ENCODE peak calls at places on chromosome 9, in six cellular contexts. One of them, this sample, is unnamed.

GRCh38 chr9:118896356-118897000 is 472.8 kb downstream of the BRINP1 start:
- DNase-seq in breast epithelium: no peak
- DNase-seq in uterus: no peak
- DNase-seq in cardiac muscle cell: peak
- DNase-seq in cardiac fibroblast: no peak
- DNase-seq in RWPE1: no peak
- DNase-seq in this sample: no peak

GRCh38 chr9:136578620-136578914 is 32.7 kb upstream of the NOTCH1 start:
- DNase-seq in cardiac fibroblast: no peak
- DNase-seq in cardiac muscle cell: no peak
- DNase-seq in uterus: no peak
- DNase-seq in breast epithelium: no peak
- DNase-seq in RWPE1: no peak
- DNase-seq in this sample: no peak

GRCh38 chr9:84604223-84604622 is 65.3 kb upstream of the NTRK2 start:
- DNase-seq in RWPE1: no peak
- DNase-seq in uterus: no peak
- DNase-seq in breast epithelium: no peak
- DNase-seq in cardiac muscle cell: no peak
- DNase-seq in cardiac fibroblast: no peak
- DNase-seq in this sample: no peak

GRCh38 chr9:83403864-83404263 is 134.3 kb downstream of the FRMD3 start:
- DNase-seq in RWPE1: no peak
- DNase-seq in cardiac fibroblast: peak
- DNase-seq in breast epithelium: no peak
- DNase-seq in uterus: no peak
- DNase-seq in cardiac muscle cell: peak
- DNase-seq in this sample: no peak

GRCh38 chr9:120970249-120970648 is 43.7 kb upstream of the TRAF1 start:
- DNase-seq in cardiac fibroblast: no peak
- DNase-seq in breast epithelium: no peak
- DNase-seq in uterus: no peak
- DNase-seq in RWPE1: no peak
- DNase-seq in cardiac muscle cell: no peak
- DNase-seq in this sample: no peak

GRCh38 chr9:4904322-4905134 is 80.5 kb upstream of the JAK2 start:
- DNase-seq in breast epithelium: no peak
- DNase-seq in RWPE1: no peak
- DNase-seq in cardiac muscle cell: no peak
- DNase-seq in uterus: no peak
- DNase-seq in cardiac fibroblast: peak
- DNase-seq in this sample: no peak

GRCh38 chr9:18606831-18607230 is 132.9 kb downstream of the ADAMTSL1 start:
- DNase-seq in cardiac muscle cell: no peak
- DNase-seq in cardiac fibroblast: peak
- DNase-seq in breast epithelium: no peak
- DNase-seq in RWPE1: no peak
- DNase-seq in uterus: no peak
- DNase-seq in this sample: no peak

GRCh38 chr9:97518909-97519307 is 17.4 kb downstream of the TMOD1 start:
- DNase-seq in RWPE1: peak
- DNase-seq in cardiac muscle cell: no peak
- DNase-seq in breast epithelium: no peak
- DNase-seq in cardiac fibroblast: peak
- DNase-seq in uterus: peak
- DNase-seq in this sample: no peak

GRCh38 chr9:35682083-35682482 is 7.6 kb downstream of the TPM2 start:
- DNase-seq in RWPE1: no peak
- DNase-seq in breast epithelium: no peak
- DNase-seq in cardiac fibroblast: no peak
- DNase-seq in cardiac muscle cell: peak
- DNase-seq in uterus: no peak
- DNase-seq in this sample: no peak

GRCh38 chr9:101307041-101307440 is 77.8 kb downstream of the BAAT start:
- DNase-seq in cardiac fibroblast: no peak
- DNase-seq in breast epithelium: peak
- DNase-seq in cardiac muscle cell: no peak
- DNase-seq in RWPE1: no peak
- DNase-seq in uterus: no peak
- DNase-seq in this sample: no peak

GRCh38 chr9:120336021-120336752 is 243.8 kb downstream of the CDK5RAP2 start:
- DNase-seq in uterus: no peak
- DNase-seq in cardiac fibroblast: no peak
- DNase-seq in breast epithelium: no peak
- DNase-seq in cardiac muscle cell: no peak
- DNase-seq in RWPE1: no peak
- DNase-seq in this sample: no peak

GRCh38 chr9:72480931-72481330 is 40.5 kb upstream of the TMC1 start:
- DNase-seq in cardiac muscle cell: no peak
- DNase-seq in breast epithelium: no peak
- DNase-seq in uterus: no peak
- DNase-seq in RWPE1: no peak
- DNase-seq in cardiac fibroblast: peak
- DNase-seq in this sample: no peak

GRCh38 chr9:36833954-36834353 is 200.1 kb downstream of the PAX5 start:
- DNase-seq in cardiac fibroblast: no peak
- DNase-seq in RWPE1: no peak
- DNase-seq in breast epithelium: no peak
- DNase-seq in uterus: no peak
- DNase-seq in cardiac muscle cell: no peak
- DNase-seq in this sample: no peak

GRCh38 chr9:78515108-78515507 is 218.2 kb downstream of the PSAT1 start:
- DNase-seq in cardiac muscle cell: no peak
- DNase-seq in breast epithelium: no peak
- DNase-seq in uterus: no peak
- DNase-seq in RWPE1: no peak
- DNase-seq in cardiac fibroblast: no peak
- DNase-seq in this sample: no peak

GRCh38 chr9:81411961-81412360 is 277.4 kb downstream of the TLE1 start:
- DNase-seq in cardiac muscle cell: no peak
- DNase-seq in cardiac fibroblast: no peak
- DNase-seq in uterus: no peak
- DNase-seq in RWPE1: no peak
- DNase-seq in breast epithelium: no peak
- DNase-seq in this sample: no peak

GRCh38 chr9:71937898-71938297 is 26.5 kb downstream of the C9orf85 start:
- DNase-seq in cardiac muscle cell: no peak
- DNase-seq in uterus: no peak
- DNase-seq in cardiac fibroblast: no peak
- DNase-seq in RWPE1: no peak
- DNase-seq in breast epithelium: no peak
- DNase-seq in this sample: no peak

GRCh38 chr9:131530930-131531832 is at the start of gene UCK1:
- DNase-seq in RWPE1: peak
- DNase-seq in cardiac fibroblast: peak
- DNase-seq in breast epithelium: peak
- DNase-seq in uterus: peak
- DNase-seq in cardiac muscle cell: peak
- DNase-seq in this sample: peak

GRCh38 chr9:88653926-88654325 is 118.9 kb downstream of the NXNL2 start:
- DNase-seq in uterus: no peak
- DNase-seq in RWPE1: no peak
- DNase-seq in cardiac muscle cell: no peak
- DNase-seq in breast epithelium: no peak
- DNase-seq in cardiac fibroblast: peak
- DNase-seq in this sample: no peak

GRCh38 chr9:92608221-92609141 is 61.5 kb downstream of the IPPK start:
- DNase-seq in RWPE1: no peak
- DNase-seq in breast epithelium: no peak
- DNase-seq in uterus: no peak
- DNase-seq in cardiac muscle cell: no peak
- DNase-seq in cardiac fibroblast: peak
- DNase-seq in this sample: no peak

GRCh38 chr9:131500939-131501541 is 1.7 kb upstream of the POMT1 start:
- DNase-seq in cardiac fibroblast: peak
- DNase-seq in breast epithelium: no peak
- DNase-seq in cardiac muscle cell: no peak
- DNase-seq in RWPE1: peak
- DNase-seq in uterus: no peak
- DNase-seq in this sample: no peak

GRCh38 chr9:94772654-94773303 is 46.3 kb downstream of the AOPEP start:
- DNase-seq in breast epithelium: no peak
- DNase-seq in uterus: no peak
- DNase-seq in cardiac fibroblast: no peak
- DNase-seq in RWPE1: no peak
- DNase-seq in cardiac muscle cell: no peak
- DNase-seq in this sample: no peak

GRCh38 chr9:137722481-137722880 is 103.7 kb downstream of the EHMT1 start:
- DNase-seq in uterus: no peak
- DNase-seq in cardiac fibroblast: no peak
- DNase-seq in RWPE1: no peak
- DNase-seq in cardiac muscle cell: no peak
- DNase-seq in breast epithelium: no peak
- DNase-seq in this sample: no peak

DNA sequence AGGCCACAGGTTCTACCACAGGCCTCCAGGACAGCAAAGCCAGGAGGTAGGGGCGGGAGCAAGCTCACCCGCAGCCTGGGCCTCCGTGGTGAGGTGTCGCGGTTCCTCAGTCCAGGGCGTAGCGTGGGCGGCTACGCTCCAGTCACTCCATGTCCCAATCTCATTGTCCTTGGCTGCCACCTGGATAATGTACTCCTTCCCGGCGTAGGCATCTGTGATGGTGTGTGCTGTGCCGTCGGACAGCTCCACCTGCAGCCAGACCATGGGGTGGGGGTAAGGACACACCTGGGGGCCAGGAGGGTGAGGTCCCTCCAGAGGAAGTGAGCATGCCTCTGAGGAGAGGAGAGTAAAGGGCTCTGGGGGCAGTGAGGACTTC is 29.8 kb upstream of the ENHO start:
- DNase-seq in uterus: no peak
- DNase-seq in cardiac fibroblast: no peak
- DNase-seq in RWPE1: no peak
- DNase-seq in breast epithelium: no peak
- DNase-seq in cardiac muscle cell: no peak
- DNase-seq in this sample: no peak
- TF ChIP-seq CTCF in uterus: no peak
- TF ChIP-seq CTCF in cardiac fibroblast: no peak
- TF ChIP-seq CTCF in RWPE1: no peak
- TF ChIP-seq CTCF in breast epithelium: no peak
- TF ChIP-seq CTCF in cardiac muscle cell: no peak
- TF ChIP-seq CTCF in this sample: no peak

DNA sequence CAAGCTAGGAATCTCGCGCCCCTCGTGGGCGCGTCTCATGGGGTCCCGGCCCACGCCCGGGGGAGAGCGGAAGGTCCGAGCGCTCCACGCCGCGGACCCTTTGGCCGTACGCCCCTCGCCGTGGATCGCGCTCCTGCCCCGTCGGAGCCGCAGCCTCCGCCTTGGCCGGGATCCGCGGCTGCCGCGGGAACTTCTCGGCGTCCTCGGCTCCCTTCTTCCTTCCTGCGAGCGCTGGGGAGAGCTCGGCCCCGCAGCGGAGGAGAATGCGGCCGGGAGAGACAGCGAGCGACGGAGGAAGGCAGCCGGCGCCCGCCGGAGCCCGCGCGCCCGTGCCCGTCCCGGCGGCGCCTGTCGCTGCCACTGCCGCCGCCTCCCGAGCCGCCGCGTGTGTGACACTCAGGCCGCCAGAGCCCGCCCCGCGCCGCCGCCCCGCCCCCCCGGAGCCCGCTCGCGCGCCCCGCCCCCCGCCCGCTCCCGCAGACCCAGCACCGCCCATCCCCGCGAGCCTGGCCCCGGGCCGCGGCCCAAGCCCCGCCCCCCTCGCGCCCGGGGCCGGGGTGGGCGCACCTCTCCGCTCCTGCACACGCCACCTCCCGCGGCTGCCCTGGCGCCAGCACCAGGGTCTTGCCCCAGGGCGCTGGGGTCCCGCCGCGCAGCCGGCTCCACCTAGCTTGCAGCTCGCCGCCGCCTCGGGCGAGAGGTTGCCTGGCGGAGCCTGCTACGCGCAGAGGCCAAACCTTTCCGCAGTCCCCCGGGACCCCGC is at the start of gene SHB:
- DNase-seq in RWPE1: peak
- DNase-seq in cardiac fibroblast: peak
- DNase-seq in breast epithelium: peak
- DNase-seq in cardiac muscle cell: peak
- DNase-seq in uterus: peak
- DNase-seq in this sample: no peak
- TF ChIP-seq CTCF in RWPE1: peak
- TF ChIP-seq CTCF in cardiac fibroblast: no peak
- TF ChIP-seq CTCF in breast epithelium: peak
- TF ChIP-seq CTCF in cardiac muscle cell: no peak
- TF ChIP-seq CTCF in uterus: peak
- TF ChIP-seq CTCF in this sample: no peak

DNA sequence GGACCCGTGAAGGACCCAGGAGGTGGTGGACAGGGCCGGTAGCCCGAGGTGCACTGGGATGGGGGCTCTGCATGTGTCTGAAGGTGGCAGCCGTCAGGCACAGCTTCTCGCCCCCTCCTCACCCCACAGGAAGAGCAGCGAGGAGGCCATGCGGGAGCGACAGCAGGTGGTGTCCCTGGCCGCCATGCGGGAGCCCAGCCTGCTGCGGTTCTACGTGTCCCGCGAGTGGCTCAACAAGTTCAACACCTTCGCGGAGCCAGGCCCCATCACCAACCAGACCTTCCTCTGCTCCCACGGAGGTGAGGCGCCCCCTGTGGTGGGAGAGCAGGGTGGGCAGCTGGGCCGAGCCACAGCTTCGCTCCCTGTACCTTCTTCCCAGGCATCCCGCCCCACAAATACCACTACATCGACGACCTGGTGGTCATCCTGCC is 39.9 kb downstream of the USP20 start:
- DNase-seq in breast epithelium: no peak
- DNase-seq in RWPE1: no peak
- DNase-seq in cardiac muscle cell: no peak
- DNase-seq in uterus: no peak
- DNase-seq in cardiac fibroblast: no peak
- DNase-seq in this sample: no peak
- TF ChIP-seq CTCF in breast epithelium: no peak
- TF ChIP-seq CTCF in RWPE1: no peak
- TF ChIP-seq CTCF in cardiac muscle cell: peak
- TF ChIP-seq CTCF in uterus: no peak
- TF ChIP-seq CTCF in cardiac fibroblast: peak
- TF ChIP-seq CTCF in this sample: no peak

GRCh38 chr9:103152473-103152872 is 157.3 kb downstream of the CYLC2 start:
- DNase-seq in cardiac fibroblast: no peak
- DNase-seq in uterus: no peak
- DNase-seq in breast epithelium: no peak
- DNase-seq in RWPE1: no peak
- DNase-seq in cardiac muscle cell: no peak
- DNase-seq in this sample: no peak
- TF ChIP-seq CTCF in cardiac fibroblast: peak
- TF ChIP-seq CTCF in uterus: no peak
- TF ChIP-seq CTCF in breast epithelium: no peak
- TF ChIP-seq CTCF in RWPE1: no peak
- TF ChIP-seq CTCF in cardiac muscle cell: no peak
- TF ChIP-seq CTCF in this sample: no peak

GRCh38 chr9:134895849-134896833 is 15.5 kb downstream of the FCN2 start:
- DNase-seq in cardiac muscle cell: peak
- DNase-seq in cardiac fibroblast: peak
- DNase-seq in RWPE1: peak
- DNase-seq in breast epithelium: peak
- DNase-seq in uterus: peak
- DNase-seq in this sample: no peak
- TF ChIP-seq CTCF in cardiac muscle cell: no peak
- TF ChIP-seq CTCF in cardiac fibroblast: no peak
- TF ChIP-seq CTCF in RWPE1: no peak
- TF ChIP-seq CTCF in breast epithelium: no peak
- TF ChIP-seq CTCF in uterus: no peak
- TF ChIP-seq CTCF in this sample: no peak

This sample was measured in omental fat pad.